ENCODE peak calls at places on chromosomes 6 and 20, in ten cellular contexts. U is stimulated activated CD8-positive, alpha-beta memory T cell treated with anti-CD3 and anti-CD28 coated beads, Interleukin-2, amount 100 ng/mL, for 1 hour; C is NCI-H1436; R is BJ; I is neural crest cell; T is midbrain; W is stimulated activated CD4-positive, alpha-beta T cell treated with anti-CD3 and anti-CD28 coated beads, Interleukin-2, amount 100 ng/mL, for 48 hours; S is activated CD8-positive, alpha-beta T cell treated with anti-CD3 and anti-CD28 coated beads for 36 hours; H is iPS-NIHi11; G is endodermal cell. B is an unnamed sample.

GRCh38 chr6:41399424-41399823 is 64.0 kb downstream of the NCR2 start:
- DNase-seq in U (no peak), C (no peak), R (no peak), I (no peak), T (no peak), W (no peak), S (no peak), H (no peak), G (no peak), B (no peak)

GRCh38 chr20:46145646-46146045 is 27.5 kb downstream of the CD40 start:
- DNase-seq in U (no peak), C (no peak), R (no peak), I (no peak), T (no peak), W (no peak), S (no peak), H (peak), G (no peak), B (no peak)

GRCh38 chr20:44701889-44702288 is 13.3 kb upstream of the CCN5 start:
- DNase-seq in U (no peak), C (no peak), R (no peak), I (no peak), T (no peak), W (no peak), S (no peak), H (no peak), G (no peak), B (no peak)

GRCh38 chr20:50409495-50409894 is 100.7 kb upstream of the PTPN1 start:
- DNase-seq in U (no peak), C (no peak), R (no peak), I (no peak), T (no peak), W (no peak), S (no peak), H (no peak), G (no peak), B (no peak)

GRCh38 chr6:56887086-56887485 is 67.8 kb upstream of the BEND6 start:
- DNase-seq in U (no peak), C (no peak), R (no peak), I (no peak), T (no peak), W (no peak), S (no peak), H (no peak), G (no peak), B (no peak)

GRCh38 chr6:99241905-99242534 is 107.5 kb downstream of the FAXC start:
- DNase-seq in U (no peak), C (no peak), R (no peak), I (peak), T (peak), W (no peak), S (peak), H (peak), G (peak), B (peak)

GRCh38 chr6:148984516-148985056 is 237.8 kb downstream of the UST start:
- DNase-seq in U (no peak), C (no peak), R (no peak), I (no peak), T (no peak), W (no peak), S (no peak), H (no peak), G (no peak), B (peak)

GRCh38 chr6:21462519-21462852 is 131.1 kb upstream of the SOX4 start:
- DNase-seq in U (no peak), C (no peak), R (no peak), I (no peak), T (no peak), W (no peak), S (no peak), H (no peak), G (no peak), B (no peak)

GRCh38 chr20:9930142-9930541 is 91.3 kb upstream of the PAK5 start:
- DNase-seq in U (no peak), C (no peak), R (no peak), I (no peak), T (no peak), W (no peak), S (no peak), H (no peak), G (no peak), B (no peak)

GRCh38 chr20:10487354-10488115 is 52.4 kb downstream of the SLX4IP start:
- DNase-seq in U (no peak), C (no peak), R (no peak), I (no peak), T (no peak), W (no peak), S (no peak), H (no peak), G (no peak), B (no peak)

GRCh38 chr20:16241911-16242310 is 331.3 kb downstream of the KIF16B start:
- DNase-seq in U (no peak), C (no peak), R (no peak), I (no peak), T (peak), W (no peak), S (no peak), H (no peak), G (peak), B (no peak)

GRCh38 chr6:136607932-136608772 is 57.9 kb upstream of the MAP7 start:
- DNase-seq in U (peak), C (peak), R (no peak), I (peak), T (peak), W (peak), S (peak), H (peak), G (peak), B (no peak)

GRCh38 chr6:20605581-20605980 is 71.3 kb downstream of the CDKAL1 start:
- DNase-seq in U (no peak), C (no peak), R (no peak), I (no peak), T (no peak), W (no peak), S (no peak), H (peak), G (no peak), B (peak)

GRCh38 chr20:33373735-33374605 is 27.3 kb downstream of the CDK5RAP1 start:
- DNase-seq in U (no peak), C (no peak), R (peak), I (no peak), T (no peak), W (no peak), S (no peak), H (no peak), G (no peak), B (no peak)

GRCh38 chr6:53067307-53067706 is 2.1 kb downstream of the FBXO9 start:
- DNase-seq in U (no peak), C (no peak), R (no peak), I (no peak), T (no peak), W (no peak), S (no peak), H (no peak), G (no peak), B (no peak)

GRCh38 chr20:51529758-51530157 is 12.8 kb downstream of the NFATC2 start:
- DNase-seq in U (peak), C (no peak), R (no peak), I (no peak), T (no peak), W (peak), S (peak), H (no peak), G (no peak), B (no peak)

GRCh38 chr20:2695206-2695983 is 2.8 kb downstream of the EBF4 start:
- DNase-seq in U (no peak), C (no peak), R (no peak), I (no peak), T (no peak), W (no peak), S (no peak), H (no peak), G (peak), B (no peak)

GRCh38 chr6:121851056-121851455 is 415.6 kb downstream of the GJA1 start:
- DNase-seq in U (no peak), C (no peak), R (no peak), I (peak), T (peak), W (no peak), S (no peak), H (peak), G (peak), B (no peak)

GRCh38 chr20:15862178-15862577 is 711.1 kb downstream of the KIF16B start:
- DNase-seq in U (no peak), C (peak), R (no peak), I (no peak), T (no peak), W (no peak), S (no peak), H (no peak), G (no peak), B (no peak)

GRCh38 chr20:14838663-14839650 is 501.5 kb upstream of the FLRT3 start:
- DNase-seq in U (no peak), C (no peak), R (peak), I (no peak), T (no peak), W (no peak), S (no peak), H (no peak), G (no peak), B (peak)

GRCh38 chr6:33595001-33595846 is 15.1 kb upstream of the BAK1 start:
- DNase-seq in U (no peak), C (no peak), R (no peak), I (no peak), T (no peak), W (no peak), S (no peak), H (no peak), G (no peak), B (no peak)

GRCh38 chr6:107080036-107080435 is 35.3 kb downstream of the BEND3 start:
- DNase-seq in U (no peak), C (no peak), R (no peak), I (no peak), T (no peak), W (no peak), S (no peak), H (no peak), G (peak), B (no peak)

GRCh38 chr6:43807228-43808061 is 37.4 kb downstream of the VEGFA start:
- DNase-seq in U (no peak), C (no peak), R (no peak), I (no peak), T (no peak), W (no peak), S (no peak), H (no peak), G (no peak), B (no peak)

GRCh38 chr6:52929321-52930164 is 20.0 kb upstream of the GSTA3 start:
- DNase-seq in U (no peak), C (no peak), R (peak), I (no peak), T (no peak), W (no peak), S (no peak), H (no peak), G (no peak), B (peak)

GRCh38 chr6:32852018-32852843 is 1.3 kb downstream of the TAP1 start:
- DNase-seq in U (no peak), C (no peak), R (no peak), I (no peak), T (no peak), W (no peak), S (peak), H (no peak), G (no peak), B (no peak)

GRCh38 chr20:8305449-8305978 is 173.4 kb downstream of the PLCB1 start:
- DNase-seq in U (peak), C (peak), R (no peak), I (peak), T (no peak), W (peak), S (peak), H (peak), G (peak), B (no peak)

GRCh38 chr6:169902604-169903003 is 151.2 kb downstream of the ERMARD start:
- DNase-seq in U (no peak), C (no peak), R (no peak), I (no peak), T (no peak), W (no peak), S (no peak), H (no peak), G (no peak), B (no peak)

GRCh38 chr6:35919827-35920751 is 809 bp downstream of the SRPK1 start:
- DNase-seq in U (peak), C (no peak), R (no peak), I (peak), T (no peak), W (peak), S (peak), H (peak), G (peak), B (no peak)

GRCh38 chr6:148455674-148456559 is 113.3 kb downstream of the SASH1 start:
- DNase-seq in U (no peak), C (no peak), R (no peak), I (peak), T (peak), W (no peak), S (no peak), H (peak), G (peak), B (no peak)

GRCh38 chr6:24522090-24522820 is 27.5 kb downstream of the ALDH5A1 start:
- DNase-seq in U (no peak), C (peak), R (no peak), I (no peak), T (no peak), W (no peak), S (peak), H (no peak), G (no peak), B (no peak)

GRCh38 chr6:56677559-56677958 is 34.9 kb upstream of the DST start:
- DNase-seq in U (no peak), C (no peak), R (no peak), I (no peak), T (no peak), W (no peak), S (no peak), H (no peak), G (no peak), B (no peak)

GRCh38 chr6:105642708-105643107 is 239.8 kb upstream of the PREP start:
- DNase-seq in U (no peak), C (peak), R (no peak), I (no peak), T (no peak), W (no peak), S (no peak), H (no peak), G (no peak), B (peak)

GRCh38 chr20:61777773-61778484 is 287.8 kb downstream of the TAF4 start:
- DNase-seq in U (no peak), C (no peak), R (no peak), I (no peak), T (no peak), W (no peak), S (no peak), H (no peak), G (no peak), B (no peak)

GRCh38 chr6:41676406-41676805 is 38.1 kb downstream of the MDFI start:
- DNase-seq in U (no peak), C (no peak), R (no peak), I (no peak), T (no peak), W (no peak), S (no peak), H (no peak), G (no peak), B (no peak)

GRCh38 chr20:40582531-40582930 is 106.5 kb downstream of the MAFB start:
- DNase-seq in U (no peak), C (no peak), R (no peak), I (no peak), T (no peak), W (no peak), S (no peak), H (no peak), G (no peak), B (no peak)

GRCh38 chr6:11166948-11167347 is 55.4 kb upstream of the ERVFRD-1 start:
- DNase-seq in U (no peak), C (no peak), R (no peak), I (no peak), T (no peak), W (no peak), S (no peak), H (no peak), G (no peak), B (no peak)

GRCh38 chr6:147782302-147782701 is 273.8 kb downstream of the SAMD5 start:
- DNase-seq in U (no peak), C (no peak), R (no peak), I (no peak), T (no peak), W (no peak), S (no peak), H (no peak), G (peak), B (peak)

GRCh38 chr6:134123666-134124208 is 71.3 kb upstream of the SLC2A12 start:
- DNase-seq in U (no peak), C (peak), R (peak), I (no peak), T (peak), W (no peak), S (peak), H (peak), G (peak), B (peak)

GRCh38 chr6:73798592-73798991 is 102.6 kb downstream of the CD109 start:
- DNase-seq in U (no peak), C (no peak), R (peak), I (no peak), T (peak), W (no peak), S (peak), H (peak), G (peak), B (peak)